ENCODE peak calls at places on chromosome 1, in eight cellular contexts. H is IMR-90, R is RWPE1, S is A549, W is tibial artery, K is colonic mucosa, D is tibial nerve, Q is lower lobe of right lung. A is an unnamed sample.

GRCh38 chr1:179129702-179130473 is 48.0 kb downstream of the TOR3A start:
- DNase-seq in Q (no peak), H (peak; percentile 47), D (no peak), R (no peak), K (no peak), W (no peak), S (peak; percentile 25), A (no peak)

GRCh38 chr1:162458206-162458605 is 39.4 kb upstream of the UHMK1 start:
- DNase-seq in Q (no peak), D (no peak), K (no peak), R (no peak), H (no peak), S (no peak), W (no peak), A (no peak)

GRCh38 chr1:79646885-79647284 is 640.4 kb upstream of the ADGRL4 start:
- DNase-seq in S (no peak), D (no peak), K (no peak), R (no peak), Q (no peak), H (no peak), W (no peak), A (no peak)

GRCh38 chr1:1958071-1958541 is 39.0 kb upstream of the TMEM52 start:
- DNase-seq in S (no peak), H (no peak), R (no peak), Q (no peak), D (no peak), K (no peak), W (no peak), A (no peak)

GRCh38 chr1:7481194-7481593 is 289.9 kb upstream of the VAMP3 start:
- DNase-seq in Q (no peak), W (no peak), D (no peak), H (no peak), S (no peak), K (no peak), R (no peak), A (no peak)

GRCh38 chr1:116832932-116833578 is 76.7 kb upstream of the PTGFRN start:
- DNase-seq in K (no peak), R (no peak), Q (no peak), H (no peak), S (no peak), W (no peak), D (no peak), A (no peak)

GRCh38 chr1:54272134-54272533 is 72.2 kb downstream of the MRPL37 start:
- DNase-seq in W (no peak), K (no peak), R (peak; percentile 42), Q (no peak), S (no peak), D (no peak), H (no peak), A (no peak)

GRCh38 chr1:92340154-92340553 is 41.3 kb downstream of the RPAP2 start:
- DNase-seq in D (no peak), K (no peak), R (no peak), Q (no peak), W (no peak), S (no peak), H (no peak), A (no peak)

GRCh38 chr1:60960846-60961542 is 121.4 kb upstream of the NFIA start:
- DNase-seq in Q (no peak), D (no peak), H (no peak), R (no peak), S (no peak), W (no peak), K (no peak), A (no peak)

GRCh38 chr1:65174585-65174984 is 26.6 kb downstream of the AK4 start:
- DNase-seq in R (peak; percentile 86), W (peak; percentile 87), S (no peak), D (peak; percentile 87), K (no peak), Q (peak; percentile 51), H (peak; percentile 94), A (peak; percentile 86)

GRCh38 chr1:27372808-27373690 is 1.6 kb downstream of the FCN3 start:
- DNase-seq in H (no peak), W (no peak), Q (no peak), K (no peak), D (no peak), R (no peak), S (no peak), A (no peak)
- TF ChIP-seq CTCF in H (peak; percentile 38), W (no peak), Q (peak; percentile 31), K (no peak), D (no peak), R (no peak), S (no peak), A (no peak)

GRCh38 chr1:155978325-155978972 is at the start of gene ARHGEF2:
- DNase-seq in S (peak; percentile 80), Q (peak; percentile 91), W (peak; percentile 93), K (peak; percentile 92), R (peak; percentile 75), H (peak; percentile 64), D (peak; percentile 77), A (peak; percentile 82)

GRCh38 chr1:155978973-155979429 is 654 bp upstream of the ARHGEF2 start:
- DNase-seq in K (peak; percentile 73), D (no peak), R (peak; percentile 44), W (no peak), Q (no peak), S (no peak), H (peak; percentile 31), A (no peak)

GRCh38 chr1:155981266-155982088 is 3.1 kb upstream of the ARHGEF2 start:
- DNase-seq in K (no peak), H (peak; percentile 89), W (peak; percentile 76), S (no peak), Q (peak; percentile 53), R (peak; percentile 17), D (no peak), A (peak; percentile 77)

GRCh38 chr1:155977607-155978324 is 581 bp downstream of the ARHGEF2 start:
- DNase-seq in H (no peak), K (peak; percentile 53), Q (no peak), D (no peak), R (peak; percentile 50), W (peak; percentile 77), S (peak; percentile 33), A (no peak)

DNA sequence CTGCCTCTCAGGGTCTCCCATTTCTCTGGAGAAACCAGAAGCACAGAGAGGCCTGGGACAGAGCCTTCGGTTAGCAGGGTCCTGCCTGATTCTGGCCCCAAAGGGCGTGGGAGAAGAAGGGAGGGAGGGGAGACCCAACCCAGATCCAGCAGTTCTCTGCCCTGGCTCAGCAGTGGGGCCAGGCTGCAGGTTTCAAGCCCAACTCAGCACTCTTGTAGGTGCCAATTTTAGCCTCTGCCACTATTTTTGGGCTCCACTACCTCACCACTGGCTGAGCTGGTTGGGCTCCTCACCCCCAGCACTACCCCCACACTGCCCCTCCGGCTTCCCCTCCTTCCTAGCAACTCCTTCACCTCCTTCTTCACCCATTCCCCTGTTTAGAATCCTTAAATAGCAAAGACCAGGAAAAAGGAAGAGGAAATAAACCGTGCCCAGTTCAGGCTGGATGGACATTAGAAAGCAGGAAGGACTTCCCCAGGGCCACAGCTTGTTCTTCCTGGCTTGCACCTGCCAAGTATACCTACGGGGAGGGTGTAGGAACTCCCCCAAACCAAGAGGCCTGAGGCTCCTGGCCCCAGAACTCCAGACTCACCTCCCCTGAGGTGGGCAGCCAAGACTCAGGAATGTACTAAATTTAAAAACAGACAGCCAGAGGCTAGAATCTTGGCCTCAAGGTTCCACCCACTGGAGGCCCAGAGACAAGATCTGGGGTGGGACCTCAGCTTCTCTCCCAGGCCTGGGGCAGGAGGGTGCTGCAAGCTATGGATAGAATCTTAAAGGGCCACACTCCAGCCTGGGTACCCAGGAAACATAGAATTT is 1.4 kb upstream of the ARHGEF2 start:
- DNase-seq in S (no peak), W (peak; percentile 90), K (peak; percentile 51), Q (no peak), R (no peak), H (no peak), D (no peak), A (no peak)
- H3K27ac ChIP-seq in S (peak overlapping the region; percentile 99), W (peak overlapping the region; percentile 99), K (peak overlapping the region; percentile 87), Q (peak overlapping the region; percentile 93), R (peak overlapping the region; percentile 96), H (peak overlapping the region; percentile 99), D (peak overlapping the region; percentile 95), A (peak overlapping the region; percentile 96)

GRCh38 chr1:52549267-52549666 is 3.6 kb downstream of the TUT4 start:
- DNase-seq in H (no peak), W (no peak), D (no peak), K (no peak), R (no peak), Q (no peak), S (no peak), A (no peak)

GRCh38 chr1:52542085-52542688 is 10.7 kb downstream of the TUT4 start:
- DNase-seq in R (no peak), Q (no peak), W (no peak), S (peak; percentile 14), K (no peak), D (no peak), H (no peak), A (no peak)

GRCh38 chr1:52550447-52550846 is 2.4 kb downstream of the TUT4 start:
- DNase-seq in W (no peak), R (no peak), K (peak; percentile 27), D (no peak), Q (no peak), H (no peak), S (no peak), A (no peak)

GRCh38 chr1:52544665-52545525 is 8.0 kb downstream of the TUT4 start:
- DNase-seq in Q (no peak), R (no peak), D (no peak), H (no peak), K (no peak), S (no peak), W (no peak), A (no peak)

DNA sequence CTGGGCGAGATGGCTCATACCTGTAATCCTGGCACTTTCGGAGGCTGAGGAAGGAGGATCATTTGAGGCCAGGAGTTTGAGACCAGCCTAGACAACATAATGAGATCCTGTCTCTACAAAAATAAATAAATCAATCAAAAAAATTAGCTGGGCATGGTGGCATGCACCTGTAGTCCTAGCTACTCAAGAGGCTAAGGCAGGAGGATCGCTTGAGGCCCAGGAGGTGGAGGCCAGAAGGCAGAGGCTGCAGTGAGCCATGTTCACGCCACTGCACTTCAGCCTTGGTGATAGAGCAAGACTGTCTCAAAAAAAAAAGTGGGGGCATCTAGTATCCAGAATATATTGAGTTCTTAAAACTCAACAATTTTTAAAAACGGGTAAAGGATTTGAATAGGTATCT is 6.0 kb downstream of the TUT4 start:
- DNase-seq in R (no peak), H (no peak), S (no peak), K (no peak), D (no peak), Q (no peak), W (no peak), A (no peak)
- TF ChIP-seq CTCF in R (no peak), H (no peak), S (no peak), K (no peak), D (no peak), Q (no peak), W (no peak), A (no peak)

DNA sequence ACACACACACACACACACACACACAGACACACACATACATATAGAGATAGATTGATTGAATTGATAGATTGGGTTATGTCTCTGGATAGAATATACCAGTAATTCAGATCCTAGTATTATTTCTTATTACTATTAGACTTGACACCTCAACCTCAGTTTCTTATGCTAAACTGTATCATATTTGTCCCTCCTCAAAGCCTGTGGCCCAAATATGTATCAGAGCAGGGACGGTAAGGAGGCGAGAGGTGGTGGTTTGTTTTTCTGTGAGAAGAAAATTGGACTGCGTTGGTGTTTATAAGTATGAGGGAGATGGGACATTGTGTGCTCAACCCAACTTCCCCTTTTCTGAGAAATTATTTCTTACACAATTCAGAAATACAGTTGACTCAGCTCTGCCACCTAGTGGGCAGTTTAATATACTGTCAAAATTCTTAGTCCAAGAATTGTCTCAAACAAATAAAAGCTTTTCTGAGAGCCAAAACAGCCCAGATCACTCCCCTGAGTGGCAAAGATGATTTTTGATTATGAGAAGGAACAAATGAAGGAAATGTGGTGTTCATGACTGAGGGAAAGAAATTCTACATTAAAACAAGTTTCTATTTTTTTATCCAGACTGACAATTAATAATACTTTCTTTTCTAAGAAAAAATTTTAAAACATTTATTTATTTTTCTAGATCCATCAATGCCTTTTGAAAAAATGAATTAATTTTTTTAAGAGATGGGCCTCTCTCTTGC is 10.8 kb upstream of the TXNIP start:
- DNase-seq in R (peak; percentile 63), S (peak; percentile 79), W (no peak), H (peak; percentile 78), K (peak; percentile 85), Q (no peak), D (peak; percentile 91), A (peak; percentile 73)
- H3K27ac ChIP-seq in R (peak overlapping the region; percentile 36), S (no peak overlapping the region), W (peak overlapping the region; percentile 64), H (peak overlapping the region; percentile 90), K (peak overlapping the region; percentile 75), Q (peak overlapping the region; percentile 88), D (peak overlapping the region; percentile 93), A (peak overlapping the region; percentile 75)

A was measured in right atrium auricular region.